ENCODE peak calls at places on chromosomes 7 and 10, in seven cellular contexts. N is activated CD8-positive, alpha-beta T cell treated with anti-CD3 and anti-CD28 coated beads for 36 hours; S is right atrium auricular region; E is A549; T is prostate gland; P is fibroblast of mammary gland; L is cardiac fibroblast. H is an unnamed sample.
A peak's percentile ranks its signal among the peaks of the same experiment; 100 is the strongest.

GRCh38 chr10:57017356-57018037 is 656.4 kb upstream of the ZWINT start:
- DNase-seq in S (no peak), L (no peak), P (no peak), T (no peak), N (no peak), E (no peak), H (no peak)

GRCh38 chr7:29723599-29723998 is 82.7 kb upstream of the WIPF3 start:
- DNase-seq in T (no peak), N (no peak), L (peak; percentile 71), E (no peak), P (peak; percentile 39), S (no peak), H (no peak)

GRCh38 chr10:8076948-8077347 is 22.5 kb downstream of the GATA3 start:
- DNase-seq in T (no peak), P (no peak), S (no peak), N (no peak), L (no peak), E (no peak), H (no peak)

GRCh38 chr10:43712821-43713584 is 64.3 kb upstream of the ZNF32 start:
- DNase-seq in S (peak; percentile 28), E (no peak), T (no peak), N (no peak), P (no peak), L (no peak), H (no peak)

GRCh38 chr7:157404845-157405481 is 68.2 kb downstream of the DNAJB6 start:
- DNase-seq in T (no peak), N (peak; percentile 62), S (peak; percentile 76), E (peak; percentile 71), P (peak; percentile 89), L (peak; percentile 91), H (no peak)

GRCh38 chr10:67785098-67785497 is 52.9 kb downstream of the DNAJC12 start:
- DNase-seq in S (no peak), P (no peak), N (peak; percentile 77), L (no peak), T (no peak), E (no peak), H (no peak)

GRCh38 chr10:110184363-110184762 is 23.0 kb upstream of the MXI1 start:
- DNase-seq in L (no peak), N (no peak), S (no peak), E (no peak), P (no peak), T (no peak), H (no peak)

GRCh38 chr7:83468251-83468739 is 180.6 kb downstream of the SEMA3E start:
- DNase-seq in N (peak; percentile 28), E (peak; percentile 84), S (peak; percentile 65), P (peak; percentile 99), L (peak; percentile 97), T (peak; percentile 51), H (peak; percentile 33)

GRCh38 chr10:121510201-121510771 is 88.0 kb downstream of the FGFR2 start:
- DNase-seq in T (no peak), S (no peak), N (no peak), E (no peak), L (no peak), P (no peak), H (no peak)

GRCh38 chr7:84536256-84536870 is 341.8 kb upstream of the SEMA3A start:
- DNase-seq in N (no peak), P (peak; percentile 5), E (peak; percentile 45), S (no peak), T (no peak), L (peak; percentile 20), H (no peak)

GRCh38 chr10:75613685-75614587 is 182.5 kb downstream of the LRMDA start:
- DNase-seq in L (peak; percentile 61), N (no peak), T (no peak), P (peak; percentile 18), S (no peak), E (no peak), H (no peak)

GRCh38 chr7:27141138-27141537 is 2.3 kb downstream of the HOXA5 start:
- DNase-seq in T (no peak), E (no peak), N (no peak), S (no peak), L (no peak), P (no peak), H (no peak)

GRCh38 chr7:152857272-152857671 is 97.7 kb downstream of the ACTR3B start:
- DNase-seq in L (no peak), N (no peak), S (no peak), T (no peak), E (no peak), P (no peak), H (no peak)

DNA sequence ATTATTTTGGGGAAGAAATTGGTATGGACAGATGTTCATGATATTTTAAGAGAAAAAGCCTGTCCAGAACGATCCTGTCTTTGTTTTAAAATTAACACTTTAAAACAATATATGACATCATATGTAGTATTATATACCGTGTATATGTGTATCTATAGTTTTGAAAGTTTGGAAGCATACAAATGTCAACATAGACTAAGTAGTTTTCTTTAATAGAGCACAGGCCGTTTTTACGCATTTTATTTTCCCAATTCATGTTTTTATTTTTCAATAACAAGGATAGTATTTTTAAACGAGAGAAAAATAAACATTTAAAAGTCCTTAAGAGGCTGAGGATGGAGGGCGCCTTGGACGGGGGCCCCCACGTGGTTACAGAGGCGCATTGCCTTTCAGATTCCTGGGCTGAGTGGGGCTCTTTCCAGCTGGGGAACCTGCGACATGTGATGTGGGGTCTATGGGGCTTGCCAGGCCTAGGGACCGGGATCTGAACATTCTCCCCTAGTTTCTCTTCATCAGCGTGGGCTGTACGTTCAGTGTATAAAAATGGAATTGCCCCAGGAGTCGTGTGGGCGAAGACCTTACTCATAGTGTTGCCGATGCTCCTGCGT is 127.8 kb upstream of the ZNF746 start:
- DNase-seq in T (peak; percentile 67), S (peak; percentile 77), P (peak; percentile 70), L (peak; percentile 71), E (peak; percentile 81), N (peak; percentile 76), H (peak; percentile 69)
- TF ChIP-seq CTCF in T (peak; percentile 15), S (peak; percentile 53), P (peak; percentile 67), L (peak; percentile 73), E (peak; percentile 62), N (peak; percentile 10), H (peak; percentile 81)

GRCh38 chr10:89789188-89789587 is 87.8 kb downstream of the KIF20B start:
- DNase-seq in N (no peak), L (no peak), P (no peak), T (no peak), S (no peak), E (no peak), H (no peak)
- TF ChIP-seq CTCF in N (no peak), L (no peak), P (no peak), T (no peak), S (no peak), E (no peak), H (no peak)

DNA sequence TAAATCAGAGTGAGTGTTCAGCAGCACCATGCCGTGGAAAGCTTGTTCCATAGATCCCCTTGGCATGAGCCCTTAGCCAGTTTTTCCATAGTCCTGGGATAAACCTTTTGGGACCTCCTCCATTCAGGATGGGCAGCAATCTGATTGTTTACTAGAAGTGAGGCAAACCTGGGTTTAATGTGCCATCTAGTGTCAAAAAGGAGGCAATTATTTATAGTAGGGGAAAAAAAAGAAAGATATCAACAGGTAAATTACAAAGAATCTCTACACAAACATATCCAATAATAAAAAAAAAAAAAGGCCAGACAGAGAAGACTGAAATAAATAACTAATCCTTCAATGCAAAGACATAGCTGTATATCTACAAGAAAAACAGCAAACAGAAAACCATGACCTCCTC is 229.0 kb upstream of the STK17A start:
- DNase-seq in N (no peak), E (no peak), S (no peak), T (no peak), L (no peak), P (no peak), H (no peak)
- TF ChIP-seq CTCF in N (peak; percentile 18), E (no peak), S (no peak), T (no peak), L (peak; percentile 8), P (no peak), H (no peak)

GRCh38 chr7:95478139-95479037 is 7.4 kb upstream of the ASB4 start:
- DNase-seq in N (peak; percentile 14), P (peak; percentile 33), T (no peak), L (peak; percentile 76), S (no peak), E (peak; percentile 60), H (no peak)
- TF ChIP-seq CTCF in N (no peak), P (peak; percentile 19), T (no peak), L (peak; percentile 64), S (no peak), E (peak; percentile 85), H (peak; percentile 25)

GRCh38 chr10:96413151-96413787 is 54.5 kb upstream of the OPALIN start:
- DNase-seq in T (no peak), N (peak; percentile 13), S (peak; percentile 51), P (no peak), E (no peak), L (no peak), H (no peak)
- TF ChIP-seq CTCF in T (no peak), N (no peak), S (no peak), P (no peak), E (no peak), L (no peak), H (no peak)

H was measured in GM13977.